ENCODE peak calls at places on chromosomes 13 and 19, in nine cellular contexts. One of them, this sample, is unnamed.

GRCh38 chr19:14517840-14518505 is at the start of gene DNAJB1:
- DNase-seq in A549: peak
- DNase-seq in esophagus squamous epithelium: no peak
- DNase-seq in IMR-90: peak
- DNase-seq in tibial nerve: peak
- DNase-seq in uterus: peak
- DNase-seq in ovary: peak
- DNase-seq in K562: peak
- DNase-seq in NB4: peak
- DNase-seq in this sample: peak

GRCh38 chr13:51995677-51996551 is 15.3 kb downstream of the ATP7B start:
- DNase-seq in IMR-90: no peak
- DNase-seq in NB4: peak
- DNase-seq in uterus: no peak
- DNase-seq in tibial nerve: no peak
- DNase-seq in ovary: no peak
- DNase-seq in esophagus squamous epithelium: no peak
- DNase-seq in K562: peak
- DNase-seq in A549: no peak
- DNase-seq in this sample: peak

GRCh38 chr13:30049692-30050091 is 199.3 kb upstream of the UBL3 start:
- DNase-seq in A549: no peak
- DNase-seq in ovary: no peak
- DNase-seq in uterus: no peak
- DNase-seq in K562: no peak
- DNase-seq in tibial nerve: no peak
- DNase-seq in esophagus squamous epithelium: no peak
- DNase-seq in NB4: peak
- DNase-seq in IMR-90: no peak
- DNase-seq in this sample: no peak

GRCh38 chr19:10805758-10806247 is 30.2 kb downstream of the TMED1 start:
- DNase-seq in esophagus squamous epithelium: no peak
- DNase-seq in A549: no peak
- DNase-seq in tibial nerve: no peak
- DNase-seq in uterus: no peak
- DNase-seq in IMR-90: no peak
- DNase-seq in K562: no peak
- DNase-seq in ovary: no peak
- DNase-seq in NB4: no peak
- DNase-seq in this sample: no peak

GRCh38 chr13:87982436-87982835 is 311.3 kb downstream of the SLITRK5 start:
- DNase-seq in IMR-90: no peak
- DNase-seq in tibial nerve: no peak
- DNase-seq in esophagus squamous epithelium: no peak
- DNase-seq in NB4: no peak
- DNase-seq in A549: no peak
- DNase-seq in uterus: no peak
- DNase-seq in K562: no peak
- DNase-seq in ovary: no peak
- DNase-seq in this sample: no peak

GRCh38 chr19:33393286-33394005 is 19.9 kb downstream of the CEBPG start:
- DNase-seq in A549: no peak
- DNase-seq in tibial nerve: peak
- DNase-seq in ovary: peak
- DNase-seq in K562: no peak
- DNase-seq in NB4: no peak
- DNase-seq in uterus: peak
- DNase-seq in IMR-90: no peak
- DNase-seq in esophagus squamous epithelium: no peak
- DNase-seq in this sample: peak

GRCh38 chr19:58010507-58010906 is 7.9 kb upstream of the ZNF606 start:
- DNase-seq in NB4: no peak
- DNase-seq in ovary: no peak
- DNase-seq in K562: no peak
- DNase-seq in tibial nerve: no peak
- DNase-seq in IMR-90: no peak
- DNase-seq in esophagus squamous epithelium: no peak
- DNase-seq in A549: no peak
- DNase-seq in uterus: no peak
- DNase-seq in this sample: no peak

GRCh38 chr13:93466502-93467036 is 240.0 kb downstream of the GPC6 start:
- DNase-seq in esophagus squamous epithelium: no peak
- DNase-seq in uterus: no peak
- DNase-seq in ovary: no peak
- DNase-seq in IMR-90: peak
- DNase-seq in tibial nerve: no peak
- DNase-seq in K562: no peak
- DNase-seq in NB4: no peak
- DNase-seq in A549: no peak
- DNase-seq in this sample: no peak

GRCh38 chr13:64553411-64554129 is 2676.6 kb downstream of the PCDH9 start:
- DNase-seq in ovary: no peak
- DNase-seq in K562: no peak
- DNase-seq in IMR-90: peak
- DNase-seq in A549: no peak
- DNase-seq in NB4: peak
- DNase-seq in esophagus squamous epithelium: no peak
- DNase-seq in tibial nerve: no peak
- DNase-seq in uterus: no peak
- DNase-seq in this sample: no peak

GRCh38 chr13:64293923-64294322 is 2878.3 kb upstream of the PCDH20 start:
- DNase-seq in K562: no peak
- DNase-seq in uterus: no peak
- DNase-seq in NB4: no peak
- DNase-seq in esophagus squamous epithelium: no peak
- DNase-seq in A549: no peak
- DNase-seq in tibial nerve: no peak
- DNase-seq in ovary: no peak
- DNase-seq in IMR-90: peak
- DNase-seq in this sample: no peak

GRCh38 chr13:35818577-35819165 is 312.5 kb downstream of the DCLK1 start:
- DNase-seq in K562: peak
- DNase-seq in A549: peak
- DNase-seq in NB4: peak
- DNase-seq in IMR-90: peak
- DNase-seq in uterus: no peak
- DNase-seq in tibial nerve: no peak
- DNase-seq in esophagus squamous epithelium: no peak
- DNase-seq in ovary: no peak
- DNase-seq in this sample: no peak

GRCh38 chr13:98918771-98919170 is 59.1 kb downstream of the DOCK9 start:
- DNase-seq in esophagus squamous epithelium: no peak
- DNase-seq in ovary: no peak
- DNase-seq in NB4: no peak
- DNase-seq in A549: no peak
- DNase-seq in IMR-90: no peak
- DNase-seq in tibial nerve: no peak
- DNase-seq in uterus: no peak
- DNase-seq in K562: no peak
- DNase-seq in this sample: no peak

DNA sequence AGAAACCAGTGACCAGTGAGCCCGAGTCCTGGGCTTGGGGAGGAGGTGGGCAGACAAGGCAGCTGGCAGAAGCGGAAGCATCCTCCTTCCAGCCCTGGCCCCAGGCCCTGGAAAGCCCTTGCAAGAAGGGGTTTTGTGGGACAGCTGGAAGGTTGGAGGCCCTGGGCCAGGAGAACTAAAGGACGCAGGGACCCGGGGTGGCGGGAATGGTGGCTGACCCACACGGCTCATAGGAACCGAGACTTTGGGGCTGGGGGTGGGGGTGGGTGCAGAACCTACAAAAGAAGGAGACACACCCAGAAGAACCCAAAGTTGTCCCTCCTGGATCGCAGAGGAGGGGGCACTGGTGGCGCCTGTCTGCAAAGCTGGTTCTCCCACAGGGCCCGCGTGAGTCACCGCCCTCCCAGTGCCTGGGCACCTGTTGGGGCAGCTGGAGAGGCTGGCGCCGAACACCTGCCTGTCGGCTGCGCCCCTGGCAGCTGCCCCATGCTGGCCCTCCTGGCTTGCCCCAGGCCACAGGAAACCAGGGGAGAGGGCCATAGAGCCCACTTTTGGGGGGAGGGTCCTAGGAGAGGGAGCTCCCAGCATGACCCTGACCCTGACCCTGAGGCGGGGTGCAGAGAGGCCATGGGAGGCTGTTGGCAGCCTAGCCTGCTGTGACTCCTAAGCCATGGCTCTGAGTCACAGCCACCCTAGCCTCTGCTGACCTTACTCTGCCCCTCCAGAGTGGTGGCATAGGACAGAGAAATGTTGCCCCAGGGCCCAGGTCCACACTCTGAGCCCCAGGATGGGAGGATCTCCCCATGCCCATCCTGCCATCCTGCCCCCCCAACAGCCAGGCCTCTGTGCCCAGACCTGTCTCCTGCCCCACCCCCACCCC is 768 bp downstream of the DMPK start:
- DNase-seq in IMR-90: no peak
- DNase-seq in esophagus squamous epithelium: no peak
- DNase-seq in ovary: peak
- DNase-seq in NB4: no peak
- DNase-seq in tibial nerve: no peak
- DNase-seq in uterus: no peak
- DNase-seq in K562: no peak
- DNase-seq in A549: peak
- DNase-seq in this sample: no peak
- TF ChIP-seq POLR2A in IMR-90: no peak
- TF ChIP-seq POLR2A in esophagus squamous epithelium: no peak
- TF ChIP-seq POLR2A in ovary: no peak
- TF ChIP-seq POLR2A in NB4: no peak
- TF ChIP-seq POLR2A in tibial nerve: no peak
- TF ChIP-seq POLR2A in uterus: no peak
- TF ChIP-seq POLR2A in K562: no peak
- TF ChIP-seq POLR2A in A549: no peak
- TF ChIP-seq POLR2A in this sample: no peak

GRCh38 chr19:46860846-46861690 is at the start of gene ARHGAP35:
- DNase-seq in K562: peak
- DNase-seq in esophagus squamous epithelium: no peak
- DNase-seq in ovary: peak
- DNase-seq in A549: no peak
- DNase-seq in uterus: peak
- DNase-seq in tibial nerve: no peak
- DNase-seq in NB4: peak
- DNase-seq in IMR-90: no peak
- DNase-seq in this sample: peak

GRCh38 chr19:46859637-46860124 is 1.1 kb upstream of the ARHGAP35 start:
- DNase-seq in ovary: peak
- DNase-seq in A549: peak
- DNase-seq in NB4: no peak
- DNase-seq in esophagus squamous epithelium: no peak
- DNase-seq in IMR-90: peak
- DNase-seq in tibial nerve: peak
- DNase-seq in uterus: peak
- DNase-seq in K562: peak
- DNase-seq in this sample: peak

GRCh38 chr19:46862504-46862835 is 1.7 kb downstream of the ARHGAP35 start:
- DNase-seq in esophagus squamous epithelium: no peak
- DNase-seq in tibial nerve: no peak
- DNase-seq in K562: peak
- DNase-seq in NB4: no peak
- DNase-seq in ovary: no peak
- DNase-seq in IMR-90: no peak
- DNase-seq in A549: no peak
- DNase-seq in uterus: no peak
- DNase-seq in this sample: no peak

GRCh38 chr19:46861691-46862503 is 1.1 kb downstream of the ARHGAP35 start:
- DNase-seq in K562: no peak
- DNase-seq in tibial nerve: no peak
- DNase-seq in IMR-90: no peak
- DNase-seq in NB4: peak
- DNase-seq in ovary: peak
- DNase-seq in esophagus squamous epithelium: no peak
- DNase-seq in uterus: no peak
- DNase-seq in A549: no peak
- DNase-seq in this sample: peak

GRCh38 chr19:46860125-46860845 is 512 bp upstream of the ARHGAP35 start:
- DNase-seq in esophagus squamous epithelium: peak
- DNase-seq in IMR-90: peak
- DNase-seq in NB4: peak
- DNase-seq in K562: peak
- DNase-seq in ovary: peak
- DNase-seq in uterus: peak
- DNase-seq in A549: peak
- DNase-seq in tibial nerve: peak
- DNase-seq in this sample: peak
- TF ChIP-seq POLR2A in esophagus squamous epithelium: peak
- TF ChIP-seq POLR2A in IMR-90: peak
- TF ChIP-seq POLR2A in NB4: no peak
- TF ChIP-seq POLR2A in K562: peak
- TF ChIP-seq POLR2A in ovary: peak
- TF ChIP-seq POLR2A in uterus: peak
- TF ChIP-seq POLR2A in A549: peak
- TF ChIP-seq POLR2A in tibial nerve: peak
- TF ChIP-seq POLR2A in this sample: peak

GRCh38 chr13:46146898-46147297 is 35.1 kb downstream of the LCP1 start:
- DNase-seq in IMR-90: no peak
- DNase-seq in NB4: no peak
- DNase-seq in uterus: no peak
- DNase-seq in A549: peak
- DNase-seq in tibial nerve: no peak
- DNase-seq in ovary: no peak
- DNase-seq in K562: no peak
- DNase-seq in esophagus squamous epithelium: no peak
- DNase-seq in this sample: peak

GRCh38 chr13:46142692-46143238 is 37.9 kb upstream of the CPB2 start:
- DNase-seq in NB4: no peak
- DNase-seq in esophagus squamous epithelium: no peak
- DNase-seq in tibial nerve: no peak
- DNase-seq in uterus: no peak
- DNase-seq in IMR-90: no peak
- DNase-seq in K562: no peak
- DNase-seq in A549: peak
- DNase-seq in ovary: no peak
- DNase-seq in this sample: no peak

GRCh38 chr13:46145950-46146349 is 36.0 kb downstream of the LCP1 start:
- DNase-seq in K562: no peak
- DNase-seq in NB4: no peak
- DNase-seq in ovary: no peak
- DNase-seq in uterus: no peak
- DNase-seq in tibial nerve: no peak
- DNase-seq in IMR-90: no peak
- DNase-seq in A549: no peak
- DNase-seq in esophagus squamous epithelium: no peak
- DNase-seq in this sample: no peak

GRCh38 chr13:46140044-46140443 is 35.2 kb upstream of the CPB2 start:
- DNase-seq in tibial nerve: no peak
- DNase-seq in A549: no peak
- DNase-seq in uterus: no peak
- DNase-seq in NB4: no peak
- DNase-seq in ovary: no peak
- DNase-seq in IMR-90: no peak
- DNase-seq in K562: no peak
- DNase-seq in esophagus squamous epithelium: no peak
- DNase-seq in this sample: no peak

GRCh38 chr13:46143239-46143701 is 38.4 kb upstream of the CPB2 start:
- DNase-seq in tibial nerve: no peak
- DNase-seq in ovary: no peak
- DNase-seq in K562: no peak
- DNase-seq in IMR-90: no peak
- DNase-seq in uterus: no peak
- DNase-seq in esophagus squamous epithelium: no peak
- DNase-seq in A549: peak
- DNase-seq in NB4: no peak
- DNase-seq in this sample: no peak
- TF ChIP-seq POLR2A in tibial nerve: no peak
- TF ChIP-seq POLR2A in ovary: no peak
- TF ChIP-seq POLR2A in K562: no peak
- TF ChIP-seq POLR2A in IMR-90: no peak
- TF ChIP-seq POLR2A in uterus: no peak
- TF ChIP-seq POLR2A in esophagus squamous epithelium: no peak
- TF ChIP-seq POLR2A in A549: no peak
- TF ChIP-seq POLR2A in NB4: no peak
- TF ChIP-seq POLR2A in this sample: no peak

GRCh38 chr13:68145852-68146251 is 915.7 kb upstream of the PCDH9 start:
- DNase-seq in ovary: no peak
- DNase-seq in IMR-90: no peak
- DNase-seq in esophagus squamous epithelium: no peak
- DNase-seq in uterus: no peak
- DNase-seq in tibial nerve: no peak
- DNase-seq in K562: no peak
- DNase-seq in NB4: no peak
- DNase-seq in A549: no peak
- DNase-seq in this sample: no peak
- TF ChIP-seq POLR2A in ovary: no peak
- TF ChIP-seq POLR2A in IMR-90: no peak
- TF ChIP-seq POLR2A in esophagus squamous epithelium: no peak
- TF ChIP-seq POLR2A in uterus: no peak
- TF ChIP-seq POLR2A in tibial nerve: no peak
- TF ChIP-seq POLR2A in K562: no peak
- TF ChIP-seq POLR2A in NB4: no peak
- TF ChIP-seq POLR2A in A549: no peak
- TF ChIP-seq POLR2A in this sample: no peak

This sample was measured in right lobe of liver.